ENCODE peak calls at places on chromosomes 3 and 15, in nine cellular contexts. One of them, this sample, is unnamed.

GRCh38 chr3:8702560-8702959 is 31.0 kb upstream of the CAV3 start:
- DNase-seq in heart right ventricle: no peak
- DNase-seq in A549: no peak
- DNase-seq in HL-60: no peak
- DNase-seq in sigmoid colon: no peak
- DNase-seq in PC-3: peak
- DNase-seq in brain microvascular endothelial cell: no peak
- DNase-seq in stomach: no peak
- DNase-seq in CD8-positive, alpha-beta T cell: no peak
- DNase-seq in this sample: no peak

GRCh38 chr3:48685603-48686511 is at the start of gene NCKIPSD:
- DNase-seq in heart right ventricle: peak
- DNase-seq in A549: peak
- DNase-seq in HL-60: peak
- DNase-seq in sigmoid colon: peak
- DNase-seq in PC-3: peak
- DNase-seq in brain microvascular endothelial cell: peak
- DNase-seq in stomach: peak
- DNase-seq in CD8-positive, alpha-beta T cell: peak
- DNase-seq in this sample: peak

GRCh38 chr3:169026543-169027181 is 636.9 kb downstream of the MECOM start:
- DNase-seq in heart right ventricle: no peak
- DNase-seq in A549: no peak
- DNase-seq in HL-60: no peak
- DNase-seq in sigmoid colon: no peak
- DNase-seq in PC-3: peak
- DNase-seq in brain microvascular endothelial cell: peak
- DNase-seq in stomach: no peak
- DNase-seq in CD8-positive, alpha-beta T cell: no peak
- DNase-seq in this sample: peak

GRCh38 chr15:57878573-57878972 is 172.1 kb downstream of the POLR2M start:
- DNase-seq in heart right ventricle: no peak
- DNase-seq in A549: no peak
- DNase-seq in HL-60: no peak
- DNase-seq in sigmoid colon: no peak
- DNase-seq in PC-3: peak
- DNase-seq in brain microvascular endothelial cell: no peak
- DNase-seq in stomach: no peak
- DNase-seq in CD8-positive, alpha-beta T cell: no peak
- DNase-seq in this sample: no peak

GRCh38 chr15:90126457-90127435 is 24.5 kb upstream of the IDH2 start:
- DNase-seq in heart right ventricle: peak
- DNase-seq in A549: peak
- DNase-seq in HL-60: no peak
- DNase-seq in sigmoid colon: peak
- DNase-seq in PC-3: no peak
- DNase-seq in brain microvascular endothelial cell: no peak
- DNase-seq in stomach: peak
- DNase-seq in CD8-positive, alpha-beta T cell: no peak
- DNase-seq in this sample: no peak

GRCh38 chr15:61828008-61828407 is 232.2 kb downstream of the VPS13C start:
- DNase-seq in heart right ventricle: no peak
- DNase-seq in A549: peak
- DNase-seq in HL-60: no peak
- DNase-seq in sigmoid colon: no peak
- DNase-seq in PC-3: peak
- DNase-seq in brain microvascular endothelial cell: no peak
- DNase-seq in stomach: no peak
- DNase-seq in CD8-positive, alpha-beta T cell: no peak
- DNase-seq in this sample: no peak

GRCh38 chr15:69557340-69558137 is 104.9 kb downstream of the RPLP1 start:
- DNase-seq in heart right ventricle: no peak
- DNase-seq in A549: peak
- DNase-seq in HL-60: no peak
- DNase-seq in sigmoid colon: no peak
- DNase-seq in PC-3: peak
- DNase-seq in brain microvascular endothelial cell: peak
- DNase-seq in stomach: peak
- DNase-seq in CD8-positive, alpha-beta T cell: no peak
- DNase-seq in this sample: peak

GRCh38 chr15:25668236-25668635 is 194.9 kb downstream of the ATP10A start:
- DNase-seq in heart right ventricle: no peak
- DNase-seq in A549: no peak
- DNase-seq in HL-60: no peak
- DNase-seq in sigmoid colon: no peak
- DNase-seq in PC-3: no peak
- DNase-seq in brain microvascular endothelial cell: no peak
- DNase-seq in stomach: no peak
- DNase-seq in CD8-positive, alpha-beta T cell: no peak
- DNase-seq in this sample: no peak

GRCh38 chr15:46897266-46897665 is 820.0 kb upstream of the SEMA6D start:
- DNase-seq in heart right ventricle: no peak
- DNase-seq in A549: no peak
- DNase-seq in HL-60: no peak
- DNase-seq in sigmoid colon: no peak
- DNase-seq in PC-3: no peak
- DNase-seq in brain microvascular endothelial cell: no peak
- DNase-seq in stomach: no peak
- DNase-seq in CD8-positive, alpha-beta T cell: no peak
- DNase-seq in this sample: no peak

GRCh38 chr15:69451951-69452701 is 492 bp upstream of the RPLP1 start:
- DNase-seq in heart right ventricle: no peak
- DNase-seq in A549: peak
- DNase-seq in HL-60: peak
- DNase-seq in sigmoid colon: peak
- DNase-seq in PC-3: no peak
- DNase-seq in brain microvascular endothelial cell: peak
- DNase-seq in stomach: no peak
- DNase-seq in CD8-positive, alpha-beta T cell: no peak
- DNase-seq in this sample: peak

GRCh38 chr3:160780246-160780645 is 24.2 kb downstream of the PPM1L start:
- DNase-seq in heart right ventricle: no peak
- DNase-seq in A549: no peak
- DNase-seq in HL-60: peak
- DNase-seq in sigmoid colon: no peak
- DNase-seq in PC-3: no peak
- DNase-seq in brain microvascular endothelial cell: no peak
- DNase-seq in stomach: no peak
- DNase-seq in CD8-positive, alpha-beta T cell: no peak
- DNase-seq in this sample: no peak

GRCh38 chr15:100058458-100058857 is 283.3 kb downstream of the ADAMTS17 start:
- DNase-seq in heart right ventricle: no peak
- DNase-seq in A549: no peak
- DNase-seq in HL-60: no peak
- DNase-seq in sigmoid colon: no peak
- DNase-seq in PC-3: no peak
- DNase-seq in brain microvascular endothelial cell: no peak
- DNase-seq in stomach: no peak
- DNase-seq in CD8-positive, alpha-beta T cell: no peak
- DNase-seq in this sample: no peak

GRCh38 chr3:128554100-128554464 is 61.1 kb upstream of the GATA2 start:
- DNase-seq in heart right ventricle: no peak
- DNase-seq in A549: peak
- DNase-seq in HL-60: no peak
- DNase-seq in sigmoid colon: peak
- DNase-seq in PC-3: peak
- DNase-seq in brain microvascular endothelial cell: peak
- DNase-seq in stomach: no peak
- DNase-seq in CD8-positive, alpha-beta T cell: no peak
- DNase-seq in this sample: no peak

GRCh38 chr3:33074217-33075067 is 22.5 kb downstream of the GLB1 start:
- DNase-seq in heart right ventricle: peak
- DNase-seq in A549: peak
- DNase-seq in HL-60: peak
- DNase-seq in sigmoid colon: no peak
- DNase-seq in PC-3: peak
- DNase-seq in brain microvascular endothelial cell: peak
- DNase-seq in stomach: peak
- DNase-seq in CD8-positive, alpha-beta T cell: peak
- DNase-seq in this sample: peak

GRCh38 chr15:39720721-39721611 is 61.7 kb downstream of the FSIP1 start:
- DNase-seq in heart right ventricle: no peak
- DNase-seq in A549: no peak
- DNase-seq in HL-60: no peak
- DNase-seq in sigmoid colon: no peak
- DNase-seq in PC-3: peak
- DNase-seq in brain microvascular endothelial cell: peak
- DNase-seq in stomach: no peak
- DNase-seq in CD8-positive, alpha-beta T cell: no peak
- DNase-seq in this sample: peak

DNA sequence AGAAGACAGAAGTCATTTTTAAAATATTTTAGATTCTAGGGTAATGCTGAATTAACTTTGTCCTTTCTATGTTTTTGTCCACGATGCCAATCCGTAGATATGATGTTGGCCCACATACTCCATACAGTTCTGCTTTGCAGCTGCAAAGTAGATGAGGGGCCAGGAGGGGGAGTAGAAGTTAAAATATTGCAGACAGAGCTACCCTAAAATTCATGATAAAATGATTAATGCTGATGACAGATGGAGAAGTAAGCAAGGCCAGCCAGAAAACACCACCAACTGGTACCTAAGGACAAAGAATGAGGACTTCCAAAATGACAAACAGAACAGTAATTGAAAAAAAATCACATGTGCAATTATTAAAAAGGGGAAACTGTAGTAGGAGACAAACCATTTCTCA is 756.6 kb upstream of the ARPP21 start:
- DNase-seq in heart right ventricle: no peak
- DNase-seq in A549: no peak
- DNase-seq in HL-60: peak
- DNase-seq in sigmoid colon: no peak
- DNase-seq in PC-3: no peak
- DNase-seq in brain microvascular endothelial cell: peak
- DNase-seq in stomach: no peak
- DNase-seq in CD8-positive, alpha-beta T cell: no peak
- DNase-seq in this sample: no peak
- TF ChIP-seq CTCF in heart right ventricle: no peak
- TF ChIP-seq CTCF in A549: no peak
- TF ChIP-seq CTCF in HL-60: no peak
- TF ChIP-seq CTCF in sigmoid colon: no peak
- TF ChIP-seq CTCF in PC-3: no peak
- TF ChIP-seq CTCF in brain microvascular endothelial cell: peak
- TF ChIP-seq CTCF in stomach: no peak
- TF ChIP-seq CTCF in CD8-positive, alpha-beta T cell: no peak
- TF ChIP-seq CTCF in this sample: no peak

DNA sequence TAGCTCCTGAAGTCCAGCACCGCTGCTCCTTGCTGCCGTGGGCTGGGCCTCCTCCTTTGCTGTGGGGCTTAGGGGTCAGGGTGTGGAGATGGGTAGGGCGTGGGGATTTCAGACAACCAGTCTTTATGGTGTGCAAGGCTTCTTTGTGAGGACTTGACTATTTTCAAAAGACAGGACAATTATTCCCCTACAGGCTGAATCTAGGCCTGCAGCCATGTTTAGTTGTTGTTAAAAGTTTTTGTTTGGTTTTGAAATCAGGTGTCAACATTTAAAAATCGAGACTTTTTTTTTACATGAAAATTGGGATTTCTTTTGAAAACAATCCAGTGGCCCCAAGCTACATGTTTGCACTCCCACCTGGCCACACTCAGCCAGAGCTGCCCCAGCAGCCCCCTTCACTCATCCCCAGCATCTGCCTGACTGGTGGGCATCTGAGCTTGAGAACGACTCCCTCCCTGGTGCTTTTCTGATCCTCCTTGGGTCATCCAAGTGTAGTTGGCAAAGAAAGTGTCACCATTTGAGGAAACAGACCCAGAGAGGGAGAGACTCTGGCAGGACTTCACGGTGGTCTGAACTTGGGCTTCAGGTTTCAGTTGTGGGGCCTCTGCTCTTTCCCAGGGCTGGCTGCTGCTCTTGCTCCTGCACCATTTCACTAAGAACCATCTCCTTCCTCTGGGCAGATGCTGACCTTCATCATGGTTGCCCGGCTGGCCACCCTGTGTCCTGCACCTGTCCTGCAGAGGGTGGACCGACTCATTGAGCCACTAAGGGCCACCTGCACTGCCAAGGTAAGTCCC is 10.4 kb downstream of the RPL32 start:
- DNase-seq in heart right ventricle: no peak
- DNase-seq in A549: no peak
- DNase-seq in HL-60: no peak
- DNase-seq in sigmoid colon: no peak
- DNase-seq in PC-3: peak
- DNase-seq in brain microvascular endothelial cell: no peak
- DNase-seq in stomach: no peak
- DNase-seq in CD8-positive, alpha-beta T cell: no peak
- DNase-seq in this sample: no peak
- H3K27ac ChIP-seq in heart right ventricle: no peak
- H3K27ac ChIP-seq in A549: no peak
- H3K27ac ChIP-seq in HL-60: no peak
- H3K27ac ChIP-seq in sigmoid colon: no peak
- H3K27ac ChIP-seq in PC-3: peak
- H3K27ac ChIP-seq in brain microvascular endothelial cell: no peak
- H3K27ac ChIP-seq in stomach: no peak
- H3K27ac ChIP-seq in CD8-positive, alpha-beta T cell: no peak
- H3K27ac ChIP-seq in this sample: peak

DNA sequence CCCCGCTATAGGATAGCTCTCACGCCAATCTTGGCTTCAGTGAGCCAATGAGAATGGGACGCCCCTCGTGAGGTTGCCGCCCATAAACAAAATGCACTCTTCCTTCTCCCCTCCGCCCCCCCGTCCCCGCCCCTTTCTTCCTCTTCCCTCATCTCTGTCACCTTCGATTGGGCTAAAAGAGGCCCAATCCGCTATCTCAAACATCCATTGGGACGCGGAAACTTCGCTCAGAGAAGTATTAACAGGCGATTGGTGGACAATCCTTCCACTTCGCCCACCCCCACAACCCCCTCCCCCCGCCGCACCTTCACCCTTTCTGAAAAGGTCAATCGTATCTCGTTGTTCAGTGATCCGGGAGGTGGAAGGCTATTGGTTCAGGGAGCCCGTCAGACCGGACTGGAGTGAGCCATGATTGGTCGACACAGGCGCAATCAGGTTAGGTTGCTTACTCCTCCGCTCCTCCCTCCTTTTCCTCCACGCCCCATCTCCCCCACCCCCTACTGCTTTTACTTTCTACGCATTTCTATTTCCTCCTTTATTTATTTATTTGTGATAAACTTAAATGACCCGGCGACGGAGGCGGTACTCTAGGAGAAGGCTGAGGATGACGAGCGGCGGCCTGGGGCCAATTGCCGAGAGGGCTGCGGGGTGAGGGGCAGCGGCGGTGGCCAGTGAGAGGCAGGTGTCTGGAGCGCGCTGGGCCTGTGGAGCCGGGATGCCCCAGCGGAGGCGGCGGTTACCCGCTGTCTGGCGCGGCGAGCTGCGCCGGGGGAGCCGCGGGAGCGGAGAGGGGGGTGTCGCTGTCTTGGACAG is 447 bp upstream of the ZBTB20 start:
- DNase-seq in heart right ventricle: peak
- DNase-seq in A549: peak
- DNase-seq in HL-60: peak
- DNase-seq in sigmoid colon: peak
- DNase-seq in PC-3: peak
- DNase-seq in brain microvascular endothelial cell: peak
- DNase-seq in stomach: peak
- DNase-seq in CD8-positive, alpha-beta T cell: peak
- DNase-seq in this sample: peak
- TF ChIP-seq CTCF in heart right ventricle: no peak
- TF ChIP-seq CTCF in A549: no peak
- TF ChIP-seq CTCF in HL-60: no peak
- TF ChIP-seq CTCF in sigmoid colon: no peak
- TF ChIP-seq CTCF in PC-3: no peak
- TF ChIP-seq CTCF in brain microvascular endothelial cell: no peak
- TF ChIP-seq CTCF in stomach: no peak
- TF ChIP-seq CTCF in CD8-positive, alpha-beta T cell: no peak
- TF ChIP-seq CTCF in this sample: no peak

GRCh38 chr15:44096596-44096995 is 98.5 kb downstream of the FRMD5 start:
- DNase-seq in heart right ventricle: no peak
- DNase-seq in A549: no peak
- DNase-seq in HL-60: no peak
- DNase-seq in sigmoid colon: no peak
- DNase-seq in PC-3: no peak
- DNase-seq in brain microvascular endothelial cell: no peak
- DNase-seq in stomach: no peak
- DNase-seq in CD8-positive, alpha-beta T cell: no peak
- DNase-seq in this sample: no peak
- H3K27ac ChIP-seq in heart right ventricle: no peak
- H3K27ac ChIP-seq in A549: peak
- H3K27ac ChIP-seq in HL-60: no peak
- H3K27ac ChIP-seq in sigmoid colon: no peak
- H3K27ac ChIP-seq in PC-3: no peak
- H3K27ac ChIP-seq in brain microvascular endothelial cell: no peak
- H3K27ac ChIP-seq in stomach: no peak
- H3K27ac ChIP-seq in CD8-positive, alpha-beta T cell: no peak
- H3K27ac ChIP-seq in this sample: no peak

This sample was measured in RWPE1.